ENCODE peak calls at places on chromosomes 2 and 18, in seven cellular contexts. D is Panc1, P is GM12878, N is HepG2, J is H1, Z is SK-N-SH, Y is HCT116. S is an unnamed sample.
A peak's percentile ranks its signal among the peaks of the same experiment; 100 is the strongest.

GRCh38 chr2:166628478-166629136 is 134.6 kb upstream of the SCN7A start:
- DNase-seq in D (no peak), P (no peak), N (no peak), J (no peak), Z (no peak), Y (no peak), S (no peak)

GRCh38 chr2:231191896-231192872 is 6.2 kb upstream of the ARMC9 start:
- DNase-seq in D (no peak), P (no peak), N (peak; percentile 70), J (peak; percentile 64), Z (peak; percentile 89), Y (no peak), S (peak; percentile 62)

GRCh38 chr2:144456680-144457079 is 63.2 kb downstream of the ZEB2 start:
- DNase-seq in D (no peak), P (no peak), N (no peak), J (no peak), Z (no peak), Y (no peak), S (no peak)

GRCh38 chr18:2572892-2573291 is 1.5 kb downstream of the NDC80 start:
- DNase-seq in D (no peak), P (no peak), N (no peak), J (no peak), Z (no peak), Y (no peak), S (no peak)

GRCh38 chr18:36066731-36067117 is 635 bp downstream of the RPRD1A start:
- DNase-seq in D (no peak), P (no peak), N (no peak), J (no peak), Z (peak; percentile 55), Y (no peak), S (peak; percentile 49)

GRCh38 chr2:173401716-173402326 is 47.1 kb downstream of the CDCA7 start:
- DNase-seq in D (no peak), P (no peak), N (no peak), J (no peak), Z (no peak), Y (no peak), S (no peak)

GRCh38 chr2:157333304-157334047 is 7.9 kb upstream of the ERMN start:
- DNase-seq in D (no peak), P (no peak), N (no peak), J (no peak), Z (no peak), Y (no peak), S (no peak)

GRCh38 chr2:239773377-239774141 is 251.6 kb downstream of the NDUFA10 start:
- DNase-seq in D (no peak), P (no peak), N (no peak), J (no peak), Z (no peak), Y (no peak), S (no peak)

DNA sequence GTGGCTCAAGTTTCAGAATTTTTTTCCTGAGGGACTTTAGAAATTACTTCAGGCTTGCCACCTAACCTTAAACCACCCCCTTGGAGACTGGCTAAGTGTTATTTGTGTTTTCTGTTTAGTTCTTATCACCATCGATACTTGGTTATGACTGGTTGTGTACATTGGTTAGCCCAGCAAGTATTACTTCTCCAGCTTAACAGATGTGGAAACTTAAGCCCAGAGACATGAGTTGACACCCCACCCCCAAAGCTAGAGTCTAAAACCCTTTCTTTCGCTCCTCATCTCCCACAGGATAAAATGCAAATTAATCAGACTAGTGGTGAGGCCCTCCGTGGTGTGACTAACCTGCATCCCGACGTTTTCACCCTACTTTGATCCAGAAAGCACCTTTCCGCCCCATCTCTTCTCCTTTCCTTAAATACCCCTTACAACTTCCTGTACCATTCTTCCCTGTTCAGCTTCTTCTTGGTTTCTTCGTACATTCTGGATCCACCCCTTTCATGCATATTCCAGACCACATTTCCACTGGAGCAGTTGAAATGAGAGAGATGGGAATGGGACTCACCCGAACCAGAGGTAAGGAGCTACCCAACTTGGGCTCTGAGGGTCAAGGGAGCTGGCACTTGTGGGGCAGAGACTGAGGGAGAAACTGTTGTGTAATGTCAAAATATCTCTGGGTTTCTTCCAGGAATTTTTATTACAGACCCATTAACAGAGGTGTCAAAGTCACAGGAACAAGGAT is 819 bp upstream of the MAP3K2 start:
- DNase-seq in D (no peak), P (no peak), N (no peak), J (no peak), Z (no peak), Y (no peak), S (no peak)
- TF ChIP-seq SIN3A in D (no peak), P (no peak), N (no peak), J (no peak), Z (no peak), Y (no peak), S (no peak)

GRCh38 chr18:50115095-50115494 is 79.9 kb downstream of the MYO5B start:
- DNase-seq in D (no peak), P (no peak), N (peak; percentile 25), J (no peak), Z (no peak), Y (no peak), S (no peak)

GRCh38 chr18:50114448-50114847 is 80.5 kb downstream of the MYO5B start:
- DNase-seq in D (no peak), P (no peak), N (no peak), J (no peak), Z (no peak), Y (no peak), S (no peak)

GRCh38 chr18:50113726-50114125 is 81.2 kb downstream of the MYO5B start:
- DNase-seq in D (no peak), P (no peak), N (no peak), J (no peak), Z (no peak), Y (no peak), S (no peak)

GRCh38 chr18:50117876-50118275 is 77.1 kb downstream of the MYO5B start:
- DNase-seq in D (no peak), P (no peak), N (no peak), J (no peak), Z (no peak), Y (no peak), S (no peak)

GRCh38 chr18:50119363-50119762 is 75.6 kb downstream of the MYO5B start:
- DNase-seq in D (no peak), P (no peak), N (no peak), J (no peak), Z (no peak), Y (no peak), S (no peak)
- TF ChIP-seq SIN3A in D (no peak), P (no peak), N (no peak), J (no peak), Z (no peak), Y (no peak), S (no peak)

GRCh38 chr2:217404236-217404760 is 544.4 kb upstream of the TNP1 start:
- DNase-seq in D (no peak), P (no peak), N (no peak), J (no peak), Z (no peak), Y (no peak), S (no peak)
- TF ChIP-seq SIN3A in D (no peak), P (no peak), N (no peak), J (no peak), Z (no peak), Y (no peak), S (no peak)

GRCh38 chr2:69890881-69891280 is 2.9 kb upstream of the SNRNP27 start:
- DNase-seq in D (no peak), P (no peak), N (no peak), J (no peak), Z (no peak), Y (no peak), S (no peak)
- TF ChIP-seq SIN3A in D (no peak), P (no peak), N (no peak), J (no peak), Z (no peak), Y (no peak), S (no peak)

DNA sequence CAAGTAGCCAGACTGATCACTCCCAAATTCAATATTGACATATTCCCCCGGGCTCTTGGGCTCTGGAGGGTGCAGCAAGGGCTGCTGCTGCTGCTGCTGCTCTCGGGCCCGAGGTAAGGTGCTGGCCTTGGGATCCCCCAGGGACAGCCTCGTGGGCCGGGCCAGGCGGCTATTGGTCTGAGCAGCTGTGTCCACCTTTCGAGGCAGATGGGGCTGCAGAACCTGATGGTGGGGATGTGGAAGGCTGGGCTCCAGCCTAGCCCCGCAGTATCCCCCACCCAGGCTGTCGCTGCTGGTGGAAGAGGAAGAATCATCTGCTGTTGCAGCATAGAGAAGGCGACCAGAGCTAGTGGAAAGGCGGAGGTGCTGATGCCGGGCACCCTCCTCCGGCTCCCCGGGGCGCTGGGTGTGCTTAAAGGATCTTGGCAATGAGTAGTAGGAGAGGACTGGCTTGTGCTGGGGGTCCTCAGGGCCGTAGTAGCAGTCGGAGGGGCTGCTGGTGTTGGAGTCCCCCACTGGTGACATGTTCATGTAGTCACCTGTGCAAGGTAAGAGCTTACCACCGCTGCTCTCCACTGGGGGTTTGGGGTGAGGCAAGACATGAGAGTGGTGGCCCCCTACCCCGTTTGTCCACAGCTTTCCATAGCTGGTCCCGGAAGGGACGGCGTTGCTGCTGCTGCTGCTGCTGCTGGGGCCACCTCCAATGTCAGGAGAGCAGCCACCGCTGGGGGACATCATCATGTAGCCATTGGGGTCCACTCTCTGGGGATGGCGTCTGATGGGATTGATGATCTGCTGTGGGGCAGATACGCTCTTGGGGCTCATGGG is 3.4 kb downstream of the IRS1 start:
- DNase-seq in D (no peak), P (no peak), N (no peak), J (no peak), Z (no peak), Y (no peak), S (no peak)
- TF ChIP-seq SIN3A in D (no peak), P (no peak), N (no peak), J (no peak), Z (no peak), Y (no peak), S (no peak)

GRCh38 chr2:178205853-178206516 is 11.7 kb downstream of the OSBPL6 start:
- DNase-seq in D (no peak), P (no peak), N (no peak), J (no peak), Z (no peak), Y (no peak), S (no peak)
- TF ChIP-seq SIN3A in D (no peak), P (no peak), N (no peak), J (no peak), Z (no peak), Y (no peak), S (no peak)

DNA sequence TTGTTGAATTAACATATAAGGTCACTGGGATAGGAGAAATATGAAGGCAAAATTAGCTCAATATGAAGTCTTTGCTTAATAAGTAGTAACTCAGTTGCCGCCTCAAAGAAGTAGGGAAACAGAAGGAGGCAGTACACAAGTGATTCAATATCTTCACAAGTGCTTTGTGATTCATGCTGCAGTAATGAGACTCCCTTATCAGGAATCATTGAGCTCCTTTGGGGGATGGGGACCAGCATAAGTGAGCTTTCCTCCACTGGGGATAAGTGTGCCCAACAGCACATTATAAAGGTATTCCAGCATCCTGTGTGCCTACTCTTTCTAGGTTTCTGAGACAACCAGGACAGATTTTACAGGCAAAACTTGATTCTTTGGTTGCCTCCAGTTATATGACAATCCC is 323.4 kb upstream of the UBE2E3 start:
- DNase-seq in D (peak; percentile 27), P (no peak), N (no peak), J (no peak), Z (no peak), Y (peak; percentile 48), S (no peak)
- TF ChIP-seq SIN3A in D (no peak), P (no peak), N (no peak), J (no peak), Z (no peak), Y (no peak), S (no peak)

S was measured in K562.